ENCODE peak calls at places on chromosomes 13 and 19, in five cellular contexts. One of them, this sample, is unnamed.

GRCh38 chr19:42040031-42040430 is 30.0 kb downstream of the GRIK5 start:
- DNase-seq in neural progenitor cell: no peak
- DNase-seq in lower leg skin: no peak
- DNase-seq in cardiac muscle cell: no peak
- DNase-seq in GM13976: no peak
- DNase-seq in this sample: no peak

GRCh38 chr13:28548872-28549271 is 53.9 kb upstream of the FLT1 start:
- DNase-seq in neural progenitor cell: peak
- DNase-seq in lower leg skin: no peak
- DNase-seq in cardiac muscle cell: no peak
- DNase-seq in GM13976: no peak
- DNase-seq in this sample: no peak

GRCh38 chr19:17281391-17282304 is at the start of gene ANKLE1:
- DNase-seq in neural progenitor cell: peak
- DNase-seq in cardiac muscle cell: peak
- DNase-seq in GM13976: peak
- DNase-seq in lower leg skin: no peak
- DNase-seq in this sample: no peak

GRCh38 chr19:56314584-56315075 is at the start of gene ZSCAN5A:
- DNase-seq in GM13976: peak
- DNase-seq in cardiac muscle cell: peak
- DNase-seq in lower leg skin: peak
- DNase-seq in neural progenitor cell: peak
- DNase-seq in this sample: peak

GRCh38 chr13:109383683-109384082 is 402.7 kb downstream of the IRS2 start:
- DNase-seq in cardiac muscle cell: no peak
- DNase-seq in neural progenitor cell: no peak
- DNase-seq in GM13976: no peak
- DNase-seq in lower leg skin: no peak
- DNase-seq in this sample: no peak

GRCh38 chr13:45393941-45394570 is 24.1 kb downstream of the SLC25A30 start:
- DNase-seq in cardiac muscle cell: peak
- DNase-seq in GM13976: peak
- DNase-seq in neural progenitor cell: peak
- DNase-seq in lower leg skin: no peak
- DNase-seq in this sample: no peak

GRCh38 chr19:34282611-34283519 is 28.5 kb downstream of the GARRE1 start:
- DNase-seq in neural progenitor cell: no peak
- DNase-seq in lower leg skin: no peak
- DNase-seq in GM13976: no peak
- DNase-seq in cardiac muscle cell: no peak
- DNase-seq in this sample: no peak

GRCh38 chr13:38093425-38093824 is 223.9 kb upstream of the TRPC4 start:
- DNase-seq in neural progenitor cell: no peak
- DNase-seq in lower leg skin: no peak
- DNase-seq in GM13976: no peak
- DNase-seq in cardiac muscle cell: no peak
- DNase-seq in this sample: no peak

GRCh38 chr13:46614582-46614981 is 61.6 kb downstream of the LRCH1 start:
- DNase-seq in lower leg skin: no peak
- DNase-seq in GM13976: no peak
- DNase-seq in neural progenitor cell: no peak
- DNase-seq in cardiac muscle cell: no peak
- DNase-seq in this sample: no peak

GRCh38 chr13:107322228-107322627 is 754.3 kb upstream of the ARGLU1 start:
- DNase-seq in GM13976: no peak
- DNase-seq in lower leg skin: no peak
- DNase-seq in cardiac muscle cell: no peak
- DNase-seq in neural progenitor cell: no peak
- DNase-seq in this sample: no peak

DNA sequence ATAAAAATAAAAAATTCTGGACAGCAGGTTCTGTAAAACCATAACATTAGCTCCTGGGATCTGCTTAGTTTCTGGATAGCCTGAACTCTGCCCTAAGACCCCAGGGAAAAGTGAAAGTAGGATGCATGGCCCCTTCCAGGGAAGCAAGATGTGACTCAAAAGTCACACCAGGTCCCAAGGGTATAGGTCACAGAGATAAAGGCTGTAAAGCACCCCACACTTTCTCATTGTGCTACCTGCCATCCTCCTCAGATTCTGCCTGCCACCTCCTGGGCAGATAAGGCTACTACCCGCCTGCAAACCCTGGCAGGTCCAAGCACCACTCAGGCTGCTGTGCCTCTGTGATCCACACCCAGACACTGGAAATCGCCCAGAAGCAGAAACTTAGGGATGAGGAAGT is 20.6 kb downstream of the FFAR2 start:
- DNase-seq in lower leg skin: no peak
- DNase-seq in cardiac muscle cell: peak
- DNase-seq in GM13976: peak
- DNase-seq in neural progenitor cell: peak
- DNase-seq in this sample: no peak
- TF ChIP-seq CTCF in lower leg skin: no peak
- TF ChIP-seq CTCF in cardiac muscle cell: peak
- TF ChIP-seq CTCF in GM13976: peak
- TF ChIP-seq CTCF in neural progenitor cell: peak
- TF ChIP-seq CTCF in this sample: peak

GRCh38 chr13:113426591-113426986 is 26.7 kb downstream of the ADPRHL1 start:
- DNase-seq in neural progenitor cell: peak
- DNase-seq in GM13976: no peak
- DNase-seq in cardiac muscle cell: no peak
- DNase-seq in lower leg skin: no peak
- DNase-seq in this sample: no peak
- TF ChIP-seq CTCF in neural progenitor cell: no peak
- TF ChIP-seq CTCF in GM13976: no peak
- TF ChIP-seq CTCF in cardiac muscle cell: no peak
- TF ChIP-seq CTCF in lower leg skin: no peak
- TF ChIP-seq CTCF in this sample: no peak

GRCh38 chr19:39871362-39871761 is 25.2 kb upstream of the FBL start:
- DNase-seq in cardiac muscle cell: no peak
- DNase-seq in GM13976: no peak
- DNase-seq in neural progenitor cell: no peak
- DNase-seq in lower leg skin: no peak
- DNase-seq in this sample: no peak

GRCh38 chr19:39871886-39872866 is 26.0 kb upstream of the FBL start:
- DNase-seq in cardiac muscle cell: no peak
- DNase-seq in neural progenitor cell: no peak
- DNase-seq in lower leg skin: no peak
- DNase-seq in GM13976: no peak
- DNase-seq in this sample: no peak

GRCh38 chr19:39867952-39868351 is 21.8 kb upstream of the FBL start:
- DNase-seq in neural progenitor cell: no peak
- DNase-seq in cardiac muscle cell: no peak
- DNase-seq in GM13976: no peak
- DNase-seq in lower leg skin: no peak
- DNase-seq in this sample: no peak

GRCh38 chr19:39873385-39873784 is 27.2 kb upstream of the FBL start:
- DNase-seq in neural progenitor cell: no peak
- DNase-seq in cardiac muscle cell: no peak
- DNase-seq in lower leg skin: peak
- DNase-seq in GM13976: no peak
- DNase-seq in this sample: no peak

DNA sequence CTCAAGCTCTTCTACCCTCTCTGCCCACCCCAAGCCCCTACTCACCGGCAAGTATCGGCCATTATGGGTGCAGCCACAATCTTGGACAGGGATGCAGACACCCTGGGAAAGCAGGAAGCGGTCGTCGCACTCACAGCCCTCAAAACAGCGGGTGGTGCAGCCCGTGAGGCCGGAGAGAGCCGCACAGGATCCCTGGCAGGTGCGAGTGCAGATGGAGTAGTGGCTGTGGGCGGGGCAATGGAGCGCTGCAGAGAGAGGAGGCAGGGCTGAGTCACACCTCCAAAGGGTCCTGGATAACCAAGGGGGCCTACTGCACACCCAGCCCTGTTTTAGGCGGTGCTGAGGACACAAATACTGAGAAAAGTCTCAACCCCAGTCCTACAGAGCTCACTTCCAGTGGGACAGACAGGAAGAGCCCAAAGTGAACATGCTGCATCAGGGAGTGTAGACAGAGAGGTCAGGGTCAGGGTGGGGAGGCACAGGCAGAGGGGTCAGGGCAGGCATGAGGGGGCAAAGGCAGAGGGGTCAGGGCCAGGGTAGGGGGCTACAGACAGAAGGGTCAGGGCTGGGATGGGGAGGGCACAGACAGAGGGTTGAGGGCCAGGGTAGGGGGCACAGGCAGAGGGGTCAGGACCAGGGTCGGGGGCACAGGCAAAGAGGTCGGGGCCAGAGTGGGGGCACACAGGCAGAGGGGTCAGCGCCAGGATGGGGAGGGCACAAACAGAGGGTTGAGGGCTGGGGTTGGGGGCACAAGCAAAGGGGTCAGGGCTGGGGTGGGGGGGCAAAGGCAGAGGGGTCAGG is 24.2 kb upstream of the FBL start:
- DNase-seq in neural progenitor cell: peak
- DNase-seq in lower leg skin: no peak
- DNase-seq in cardiac muscle cell: peak
- DNase-seq in GM13976: no peak
- DNase-seq in this sample: no peak
- TF ChIP-seq CTCF in neural progenitor cell: no peak
- TF ChIP-seq CTCF in lower leg skin: no peak
- TF ChIP-seq CTCF in cardiac muscle cell: no peak
- TF ChIP-seq CTCF in GM13976: no peak
- TF ChIP-seq CTCF in this sample: no peak

DNA sequence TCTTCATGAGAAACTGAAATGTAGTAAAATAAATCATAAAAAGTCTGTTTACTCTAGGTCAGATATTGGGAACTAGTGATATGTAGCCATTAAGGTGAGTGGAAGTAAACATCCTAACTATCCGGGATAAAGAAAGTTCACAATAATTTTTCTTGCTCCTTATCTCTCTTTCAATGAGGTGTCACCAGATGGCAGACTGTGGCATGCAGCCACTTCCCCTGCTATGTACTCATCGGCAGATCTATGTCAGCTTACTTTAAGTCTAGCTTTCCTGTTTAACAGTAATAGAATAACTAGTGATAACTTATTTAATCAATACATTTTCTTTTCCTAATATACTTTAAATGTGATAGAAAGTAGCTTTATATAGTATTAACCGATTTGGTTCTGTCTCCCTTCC is 181.9 kb downstream of the NDFIP2 start:
- DNase-seq in neural progenitor cell: no peak
- DNase-seq in cardiac muscle cell: peak
- DNase-seq in GM13976: no peak
- DNase-seq in lower leg skin: no peak
- DNase-seq in this sample: no peak
- TF ChIP-seq CTCF in neural progenitor cell: peak
- TF ChIP-seq CTCF in cardiac muscle cell: no peak
- TF ChIP-seq CTCF in GM13976: no peak
- TF ChIP-seq CTCF in lower leg skin: no peak
- TF ChIP-seq CTCF in this sample: no peak

DNA sequence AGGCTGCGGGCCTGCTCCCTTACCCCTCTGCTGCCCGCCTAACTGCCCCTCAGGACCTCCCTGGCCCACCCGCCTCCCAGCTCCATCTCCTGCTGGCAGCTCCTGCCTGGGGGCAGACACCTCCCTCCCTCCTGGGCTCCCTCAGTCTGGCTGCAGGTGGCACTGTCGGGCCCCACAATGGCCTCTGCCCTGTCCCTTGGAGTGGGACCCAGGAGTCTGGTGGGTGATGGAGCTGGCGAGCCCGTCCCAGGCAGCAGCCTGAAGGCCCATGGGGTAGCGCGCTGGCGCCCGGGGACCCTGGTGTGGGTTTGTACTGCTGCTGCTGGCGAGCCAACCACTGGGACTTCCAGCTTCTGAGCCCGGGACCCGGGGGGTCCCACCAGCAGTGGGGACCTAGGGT is 83.6 kb downstream of the KDM4B start:
- DNase-seq in neural progenitor cell: peak
- DNase-seq in cardiac muscle cell: no peak
- DNase-seq in lower leg skin: no peak
- DNase-seq in GM13976: no peak
- DNase-seq in this sample: no peak
- TF ChIP-seq CTCF in neural progenitor cell: peak
- TF ChIP-seq CTCF in cardiac muscle cell: peak
- TF ChIP-seq CTCF in lower leg skin: no peak
- TF ChIP-seq CTCF in GM13976: no peak
- TF ChIP-seq CTCF in this sample: no peak

GRCh38 chr19:1131718-1132552 is 28.1 kb downstream of the GPX4 start:
- DNase-seq in neural progenitor cell: peak
- DNase-seq in cardiac muscle cell: peak
- DNase-seq in lower leg skin: peak
- DNase-seq in GM13976: peak
- DNase-seq in this sample: peak
- TF ChIP-seq CTCF in neural progenitor cell: peak
- TF ChIP-seq CTCF in cardiac muscle cell: peak
- TF ChIP-seq CTCF in lower leg skin: no peak
- TF ChIP-seq CTCF in GM13976: no peak
- TF ChIP-seq CTCF in this sample: peak

GRCh38 chr19:6238256-6238642 is 41.5 kb downstream of the MLLT1 start:
- DNase-seq in cardiac muscle cell: no peak
- DNase-seq in lower leg skin: no peak
- DNase-seq in GM13976: no peak
- DNase-seq in neural progenitor cell: no peak
- DNase-seq in this sample: no peak
- TF ChIP-seq CTCF in cardiac muscle cell: no peak
- TF ChIP-seq CTCF in lower leg skin: no peak
- TF ChIP-seq CTCF in GM13976: no peak
- TF ChIP-seq CTCF in neural progenitor cell: no peak
- TF ChIP-seq CTCF in this sample: no peak

DNA sequence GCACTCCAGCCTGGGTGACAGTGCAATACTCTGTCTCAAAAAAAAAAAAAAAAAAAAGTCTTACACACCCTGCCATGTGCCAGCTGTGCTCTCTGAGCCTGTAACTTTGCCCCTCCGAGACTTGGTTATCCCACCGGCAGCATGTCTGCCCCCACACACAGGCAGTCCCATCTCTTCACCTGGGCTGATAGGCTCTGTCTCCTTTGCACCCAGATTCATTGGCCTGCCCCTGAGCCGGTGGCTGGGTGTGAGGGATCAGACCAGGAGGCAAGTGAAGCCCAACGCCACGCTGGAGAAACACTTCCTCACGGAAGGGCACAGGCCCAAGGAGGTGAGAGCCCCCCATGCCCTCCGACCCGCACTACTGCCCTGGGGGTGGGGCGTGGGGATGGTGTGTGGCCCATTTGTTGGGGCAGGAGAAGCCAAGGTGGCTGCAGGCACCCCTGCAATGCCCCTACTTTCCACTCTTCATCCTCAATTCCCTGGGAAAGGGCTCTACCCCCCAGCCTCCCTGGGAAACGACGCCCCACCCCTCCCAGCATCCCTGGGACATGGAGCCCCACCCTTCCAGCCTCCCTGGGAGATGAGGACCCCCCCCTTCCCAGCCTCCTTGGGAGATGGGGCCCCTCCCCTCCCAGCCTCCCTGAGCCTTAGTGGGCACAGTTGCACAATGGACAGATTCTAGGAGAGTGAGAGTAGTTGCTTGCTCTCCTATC is 45.3 kb downstream of the CERS4 start:
- DNase-seq in cardiac muscle cell: no peak
- DNase-seq in GM13976: peak
- DNase-seq in lower leg skin: no peak
- DNase-seq in neural progenitor cell: no peak
- DNase-seq in this sample: no peak
- TF ChIP-seq CTCF in cardiac muscle cell: no peak
- TF ChIP-seq CTCF in GM13976: no peak
- TF ChIP-seq CTCF in lower leg skin: no peak
- TF ChIP-seq CTCF in neural progenitor cell: no peak
- TF ChIP-seq CTCF in this sample: no peak

This sample was measured in breast epithelium.